ENCODE peak calls at places on chromosomes 13 and 19, in six cellular contexts. One of them, this sample, is unnamed.

GRCh38 chr13:48094404-48094780 is 512 bp downstream of the MED4 start:
- DNase-seq in foreskin melanocyte: no peak
- DNase-seq in RPMI7951: peak
- DNase-seq in activated T-helper 9 cell treated with anti-CD3 and anti-CD28 coated beads, Interleukin-2, amount 50 U/mL, for 16 hours: no peak
- DNase-seq in NCI-H1417: no peak
- DNase-seq in WERI-Rb-1: no peak
- DNase-seq in this sample: no peak

GRCh38 chr13:43988302-43988701 is 108.6 kb downstream of the LACC1 start:
- DNase-seq in WERI-Rb-1: no peak
- DNase-seq in activated T-helper 9 cell treated with anti-CD3 and anti-CD28 coated beads, Interleukin-2, amount 50 U/mL, for 16 hours: no peak
- DNase-seq in RPMI7951: no peak
- DNase-seq in NCI-H1417: no peak
- DNase-seq in foreskin melanocyte: no peak
- DNase-seq in this sample: no peak

GRCh38 chr19:33052352-33052972 is 12.2 kb downstream of the RHPN2 start:
- DNase-seq in foreskin melanocyte: no peak
- DNase-seq in RPMI7951: no peak
- DNase-seq in WERI-Rb-1: no peak
- DNase-seq in activated T-helper 9 cell treated with anti-CD3 and anti-CD28 coated beads, Interleukin-2, amount 50 U/mL, for 16 hours: no peak
- DNase-seq in NCI-H1417: no peak
- DNase-seq in this sample: no peak

GRCh38 chr13:33785384-33785783 is 32.6 kb upstream of the RFC3 start:
- DNase-seq in foreskin melanocyte: no peak
- DNase-seq in WERI-Rb-1: no peak
- DNase-seq in activated T-helper 9 cell treated with anti-CD3 and anti-CD28 coated beads, Interleukin-2, amount 50 U/mL, for 16 hours: no peak
- DNase-seq in NCI-H1417: no peak
- DNase-seq in RPMI7951: no peak
- DNase-seq in this sample: no peak

GRCh38 chr19:36115453-36116343 is at the start of gene TBCB:
- DNase-seq in activated T-helper 9 cell treated with anti-CD3 and anti-CD28 coated beads, Interleukin-2, amount 50 U/mL, for 16 hours: peak
- DNase-seq in RPMI7951: no peak
- DNase-seq in NCI-H1417: no peak
- DNase-seq in WERI-Rb-1: no peak
- DNase-seq in foreskin melanocyte: no peak
- DNase-seq in this sample: no peak

GRCh38 chr13:107534548-107534947 is 680.8 kb downstream of the LIG4 start:
- DNase-seq in activated T-helper 9 cell treated with anti-CD3 and anti-CD28 coated beads, Interleukin-2, amount 50 U/mL, for 16 hours: no peak
- DNase-seq in foreskin melanocyte: no peak
- DNase-seq in WERI-Rb-1: no peak
- DNase-seq in NCI-H1417: no peak
- DNase-seq in RPMI7951: no peak
- DNase-seq in this sample: no peak

GRCh38 chr19:58157045-58157728 is 6.6 kb upstream of the ZNF329 start:
- DNase-seq in RPMI7951: no peak
- DNase-seq in activated T-helper 9 cell treated with anti-CD3 and anti-CD28 coated beads, Interleukin-2, amount 50 U/mL, for 16 hours: no peak
- DNase-seq in foreskin melanocyte: no peak
- DNase-seq in WERI-Rb-1: no peak
- DNase-seq in NCI-H1417: peak
- DNase-seq in this sample: no peak

GRCh38 chr19:6223461-6224307 is 56.1 kb downstream of the MLLT1 start:
- DNase-seq in activated T-helper 9 cell treated with anti-CD3 and anti-CD28 coated beads, Interleukin-2, amount 50 U/mL, for 16 hours: no peak
- DNase-seq in NCI-H1417: no peak
- DNase-seq in foreskin melanocyte: no peak
- DNase-seq in RPMI7951: no peak
- DNase-seq in WERI-Rb-1: no peak
- DNase-seq in this sample: no peak

GRCh38 chr19:4014541-4015491 is 7.3 kb downstream of the PIAS4 start:
- DNase-seq in activated T-helper 9 cell treated with anti-CD3 and anti-CD28 coated beads, Interleukin-2, amount 50 U/mL, for 16 hours: no peak
- DNase-seq in RPMI7951: no peak
- DNase-seq in NCI-H1417: peak
- DNase-seq in WERI-Rb-1: no peak
- DNase-seq in foreskin melanocyte: no peak
- DNase-seq in this sample: no peak

GRCh38 chr19:51377422-51377821 is 5.0 kb upstream of the NKG7 start:
- DNase-seq in WERI-Rb-1: no peak
- DNase-seq in RPMI7951: no peak
- DNase-seq in NCI-H1417: no peak
- DNase-seq in activated T-helper 9 cell treated with anti-CD3 and anti-CD28 coated beads, Interleukin-2, amount 50 U/mL, for 16 hours: no peak
- DNase-seq in foreskin melanocyte: no peak
- DNase-seq in this sample: no peak

GRCh38 chr19:31391518-31391917 is 42.3 kb upstream of the TSHZ3 start:
- DNase-seq in RPMI7951: no peak
- DNase-seq in NCI-H1417: no peak
- DNase-seq in foreskin melanocyte: no peak
- DNase-seq in activated T-helper 9 cell treated with anti-CD3 and anti-CD28 coated beads, Interleukin-2, amount 50 U/mL, for 16 hours: no peak
- DNase-seq in WERI-Rb-1: no peak
- DNase-seq in this sample: no peak

GRCh38 chr13:87677334-87678234 is 6.4 kb downstream of the SLITRK5 start:
- DNase-seq in NCI-H1417: peak
- DNase-seq in RPMI7951: no peak
- DNase-seq in activated T-helper 9 cell treated with anti-CD3 and anti-CD28 coated beads, Interleukin-2, amount 50 U/mL, for 16 hours: no peak
- DNase-seq in WERI-Rb-1: peak
- DNase-seq in foreskin melanocyte: no peak
- DNase-seq in this sample: no peak

GRCh38 chr19:670609-671075 is 5.5 kb upstream of the FSTL3 start:
- DNase-seq in foreskin melanocyte: no peak
- DNase-seq in NCI-H1417: no peak
- DNase-seq in RPMI7951: no peak
- DNase-seq in WERI-Rb-1: no peak
- DNase-seq in activated T-helper 9 cell treated with anti-CD3 and anti-CD28 coated beads, Interleukin-2, amount 50 U/mL, for 16 hours: no peak
- DNase-seq in this sample: no peak

GRCh38 chr13:78875792-78876580 is 217.0 kb upstream of the OBI1 start:
- DNase-seq in RPMI7951: no peak
- DNase-seq in foreskin melanocyte: no peak
- DNase-seq in NCI-H1417: no peak
- DNase-seq in WERI-Rb-1: no peak
- DNase-seq in activated T-helper 9 cell treated with anti-CD3 and anti-CD28 coated beads, Interleukin-2, amount 50 U/mL, for 16 hours: no peak
- DNase-seq in this sample: no peak

GRCh38 chr19:49687566-49688316 is 1.7 kb upstream of the ADM5 start:
- DNase-seq in WERI-Rb-1: no peak
- DNase-seq in activated T-helper 9 cell treated with anti-CD3 and anti-CD28 coated beads, Interleukin-2, amount 50 U/mL, for 16 hours: no peak
- DNase-seq in NCI-H1417: no peak
- DNase-seq in RPMI7951: no peak
- DNase-seq in foreskin melanocyte: peak
- DNase-seq in this sample: no peak

GRCh38 chr19:28737021-28737525 is 475.9 kb downstream of the UQCRFS1 start:
- DNase-seq in NCI-H1417: no peak
- DNase-seq in activated T-helper 9 cell treated with anti-CD3 and anti-CD28 coated beads, Interleukin-2, amount 50 U/mL, for 16 hours: no peak
- DNase-seq in foreskin melanocyte: peak
- DNase-seq in RPMI7951: peak
- DNase-seq in WERI-Rb-1: no peak
- DNase-seq in this sample: no peak

GRCh38 chr13:20174656-20175405 is 14.0 kb upstream of the GJA3 start:
- DNase-seq in RPMI7951: peak
- DNase-seq in WERI-Rb-1: no peak
- DNase-seq in foreskin melanocyte: peak
- DNase-seq in NCI-H1417: peak
- DNase-seq in activated T-helper 9 cell treated with anti-CD3 and anti-CD28 coated beads, Interleukin-2, amount 50 U/mL, for 16 hours: peak
- DNase-seq in this sample: no peak

GRCh38 chr19:31166206-31166605 is 183.0 kb downstream of the TSHZ3 start:
- DNase-seq in foreskin melanocyte: no peak
- DNase-seq in NCI-H1417: no peak
- DNase-seq in WERI-Rb-1: no peak
- DNase-seq in RPMI7951: no peak
- DNase-seq in activated T-helper 9 cell treated with anti-CD3 and anti-CD28 coated beads, Interleukin-2, amount 50 U/mL, for 16 hours: no peak
- DNase-seq in this sample: no peak

GRCh38 chr13:67353031-67353430 is 122.9 kb upstream of the PCDH9 start:
- DNase-seq in RPMI7951: no peak
- DNase-seq in WERI-Rb-1: no peak
- DNase-seq in foreskin melanocyte: no peak
- DNase-seq in NCI-H1417: no peak
- DNase-seq in activated T-helper 9 cell treated with anti-CD3 and anti-CD28 coated beads, Interleukin-2, amount 50 U/mL, for 16 hours: no peak
- DNase-seq in this sample: no peak

GRCh38 chr13:27605099-27605498 is 15.2 kb downstream of the LNX2 start:
- DNase-seq in WERI-Rb-1: no peak
- DNase-seq in foreskin melanocyte: no peak
- DNase-seq in RPMI7951: no peak
- DNase-seq in NCI-H1417: no peak
- DNase-seq in activated T-helper 9 cell treated with anti-CD3 and anti-CD28 coated beads, Interleukin-2, amount 50 U/mL, for 16 hours: no peak
- DNase-seq in this sample: no peak

GRCh38 chr13:83065136-83065535 is 817.1 kb downstream of the SLITRK1 start:
- DNase-seq in foreskin melanocyte: no peak
- DNase-seq in activated T-helper 9 cell treated with anti-CD3 and anti-CD28 coated beads, Interleukin-2, amount 50 U/mL, for 16 hours: no peak
- DNase-seq in RPMI7951: peak
- DNase-seq in NCI-H1417: no peak
- DNase-seq in WERI-Rb-1: no peak
- DNase-seq in this sample: no peak

GRCh38 chr19:1910169-1910568 is 5.0 kb downstream of the ADAT3 start:
- DNase-seq in NCI-H1417: no peak
- DNase-seq in foreskin melanocyte: no peak
- DNase-seq in RPMI7951: no peak
- DNase-seq in WERI-Rb-1: no peak
- DNase-seq in activated T-helper 9 cell treated with anti-CD3 and anti-CD28 coated beads, Interleukin-2, amount 50 U/mL, for 16 hours: no peak
- DNase-seq in this sample: no peak

GRCh38 chr13:52348081-52348480 is 57.9 kb downstream of the THSD1 start:
- DNase-seq in NCI-H1417: no peak
- DNase-seq in foreskin melanocyte: peak
- DNase-seq in RPMI7951: peak
- DNase-seq in WERI-Rb-1: no peak
- DNase-seq in activated T-helper 9 cell treated with anti-CD3 and anti-CD28 coated beads, Interleukin-2, amount 50 U/mL, for 16 hours: no peak
- DNase-seq in this sample: no peak

GRCh38 chr19:10418281-10419199 is 1.8 kb upstream of the PDE4A start:
- DNase-seq in RPMI7951: no peak
- DNase-seq in activated T-helper 9 cell treated with anti-CD3 and anti-CD28 coated beads, Interleukin-2, amount 50 U/mL, for 16 hours: no peak
- DNase-seq in WERI-Rb-1: peak
- DNase-seq in NCI-H1417: peak
- DNase-seq in foreskin melanocyte: no peak
- DNase-seq in this sample: no peak